ENCODE peak calls at places on chromosome 2, in four cellular contexts. D is K562, M is HepG2, H is A549. R is an unnamed sample.

GRCh38 chr2:171407030-171407707 is 26.6 kb downstream of the METTL8 start:
- DNase-seq in D (no peak), M (no peak), H (no peak), R (peak)

GRCh38 chr2:180376076-180376475 is 369.0 kb upstream of the CWC22 start:
- DNase-seq in D (no peak), M (no peak), H (no peak), R (no peak)

GRCh38 chr2:111697560-111697959 is 186.4 kb downstream of the ANAPC1 start:
- DNase-seq in D (no peak), M (no peak), H (no peak), R (no peak)

GRCh38 chr2:20444993-20445910 is 1.6 kb upstream of the RHOB start:
- DNase-seq in D (no peak), M (no peak), H (no peak), R (no peak)

GRCh38 chr2:55518846-55519167 is 711 bp upstream of the CFAP36 start:
- DNase-seq in D (peak), M (peak), H (no peak), R (no peak)

GRCh38 chr2:108965540-108966299 is 23.3 kb downstream of the EDAR start:
- DNase-seq in D (no peak), M (no peak), H (no peak), R (no peak)

GRCh38 chr2:226552571-226553285 is 246.9 kb downstream of the IRS1 start:
- DNase-seq in D (no peak), M (no peak), H (no peak), R (no peak)

GRCh38 chr2:186887107-186888090 is 38.4 kb upstream of the ZSWIM2 start:
- DNase-seq in D (no peak), M (no peak), H (no peak), R (peak)

GRCh38 chr2:173355866-173356508 is 1.3 kb downstream of the CDCA7 start:
- DNase-seq in D (no peak), M (peak), H (no peak), R (no peak)

GRCh38 chr2:220336771-220337170 is 709.3 kb downstream of the SLC4A3 start:
- DNase-seq in D (no peak), M (no peak), H (no peak), R (no peak)

GRCh38 chr2:207046642-207047213 is 107.4 kb downstream of the CPO start:
- DNase-seq in D (no peak), M (no peak), H (peak), R (no peak)
- TF ChIP-seq HDAC2 in D (no peak), M (no peak), H (no peak), R (no peak)

GRCh38 chr2:113072584-113072983 is 4.8 kb downstream of the IL1F10 start:
- DNase-seq in D (no peak), M (no peak), H (no peak), R (no peak)

GRCh38 chr2:113068706-113069485 is 1.1 kb downstream of the IL1F10 start:
- DNase-seq in D (no peak), M (no peak), H (no peak), R (no peak)

GRCh38 chr2:113069676-113070605 is 2.2 kb downstream of the IL1F10 start:
- DNase-seq in D (no peak), M (no peak), H (no peak), R (no peak)

GRCh38 chr2:113073325-113073834 is 5.6 kb downstream of the IL1F10 start:
- DNase-seq in D (no peak), M (no peak), H (no peak), R (no peak)

GRCh38 chr2:113070606-113070975 is 2.8 kb downstream of the IL1F10 start:
- DNase-seq in D (no peak), M (no peak), H (no peak), R (no peak)
- TF ChIP-seq HDAC2 in D (no peak), M (no peak), H (no peak), R (no peak)

GRCh38 chr2:206063635-206064034 is 22.3 kb downstream of the INO80D start:
- DNase-seq in D (no peak), M (no peak), H (no peak), R (no peak)

GRCh38 chr2:206068207-206068606 is 17.8 kb downstream of the INO80D start:
- DNase-seq in D (no peak), M (no peak), H (no peak), R (no peak)

GRCh38 chr2:206069417-206069816 is 16.6 kb downstream of the INO80D start:
- DNase-seq in D (peak), M (no peak), H (no peak), R (no peak)

GRCh38 chr2:206062724-206063123 is 23.2 kb downstream of the INO80D start:
- DNase-seq in D (no peak), M (no peak), H (no peak), R (no peak)

GRCh38 chr2:206064077-206064476 is 21.9 kb downstream of the INO80D start:
- DNase-seq in D (no peak), M (no peak), H (no peak), R (no peak)
- TF ChIP-seq HDAC2 in D (no peak), M (no peak), H (no peak), R (no peak)

GRCh38 chr2:35343135-35343534 is 1012.4 kb upstream of the CRIM1 start:
- DNase-seq in D (peak), M (no peak), H (peak), R (no peak)
- TF ChIP-seq HDAC2 in D (no peak), M (no peak), H (no peak), R (no peak)

DNA sequence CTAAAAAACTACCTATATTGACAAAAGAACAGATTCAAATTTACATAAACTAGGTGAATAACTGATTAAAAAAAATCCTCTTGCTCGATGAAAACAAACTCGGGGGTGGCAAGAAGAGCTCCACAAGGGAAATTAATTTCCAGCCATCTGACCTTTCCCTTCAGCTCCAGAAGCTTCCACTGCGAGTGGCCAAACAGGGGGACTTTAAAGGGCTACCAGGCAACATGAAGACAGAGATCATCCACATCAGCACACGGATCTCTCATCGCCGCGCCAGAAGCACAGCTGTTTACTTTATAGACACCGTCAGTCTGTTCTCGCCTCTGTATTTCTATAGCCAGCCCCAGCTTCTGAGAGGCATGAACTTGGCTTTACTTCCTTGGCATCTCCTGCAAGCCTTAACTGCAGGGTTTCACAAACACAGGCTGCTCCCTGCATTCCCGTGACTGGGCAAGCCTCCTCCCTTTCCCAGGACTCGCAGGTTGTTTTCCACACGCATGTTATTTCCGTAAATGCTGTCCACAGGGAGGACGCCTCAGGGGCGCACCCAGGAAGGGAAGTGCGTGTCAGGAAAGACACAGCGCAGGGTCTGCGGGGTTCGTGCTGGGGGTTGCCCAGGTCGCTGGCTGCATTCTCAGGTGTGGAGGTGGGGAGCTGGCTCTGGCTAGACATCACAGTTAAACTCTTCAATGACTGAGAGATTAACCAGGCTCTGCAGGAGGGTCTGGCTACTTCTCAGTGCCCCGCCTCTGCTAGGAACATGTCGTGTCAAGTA is 85.0 kb downstream of the USP40 start:
- DNase-seq in D (no peak), M (no peak), H (no peak), R (no peak)
- TF ChIP-seq HDAC2 in D (no peak), M (no peak), H (no peak), R (no peak)

DNA sequence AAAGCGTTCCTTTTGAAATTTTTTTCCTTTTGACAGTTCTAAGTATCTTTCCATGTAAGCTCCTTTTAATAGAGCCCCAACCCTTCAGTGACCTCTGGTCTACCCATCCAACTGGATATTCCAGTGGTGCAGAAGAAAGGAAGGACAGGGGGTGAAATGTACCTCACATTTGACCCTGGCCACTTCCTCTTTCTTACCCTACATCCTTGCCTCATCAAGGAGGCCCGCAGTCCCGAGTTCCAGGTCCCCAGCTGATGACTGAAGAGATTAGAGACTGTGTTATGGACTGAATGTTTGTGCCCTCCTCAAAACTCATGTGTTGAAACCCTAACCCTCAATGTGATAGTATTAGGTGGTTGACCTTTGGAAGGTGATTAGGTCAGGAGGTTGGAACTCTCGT is 158.1 kb downstream of the RBM43 start:
- DNase-seq in D (no peak), M (no peak), H (no peak), R (no peak)
- TF ChIP-seq HDAC2 in D (no peak), M (no peak), H (no peak), R (no peak)

DNA sequence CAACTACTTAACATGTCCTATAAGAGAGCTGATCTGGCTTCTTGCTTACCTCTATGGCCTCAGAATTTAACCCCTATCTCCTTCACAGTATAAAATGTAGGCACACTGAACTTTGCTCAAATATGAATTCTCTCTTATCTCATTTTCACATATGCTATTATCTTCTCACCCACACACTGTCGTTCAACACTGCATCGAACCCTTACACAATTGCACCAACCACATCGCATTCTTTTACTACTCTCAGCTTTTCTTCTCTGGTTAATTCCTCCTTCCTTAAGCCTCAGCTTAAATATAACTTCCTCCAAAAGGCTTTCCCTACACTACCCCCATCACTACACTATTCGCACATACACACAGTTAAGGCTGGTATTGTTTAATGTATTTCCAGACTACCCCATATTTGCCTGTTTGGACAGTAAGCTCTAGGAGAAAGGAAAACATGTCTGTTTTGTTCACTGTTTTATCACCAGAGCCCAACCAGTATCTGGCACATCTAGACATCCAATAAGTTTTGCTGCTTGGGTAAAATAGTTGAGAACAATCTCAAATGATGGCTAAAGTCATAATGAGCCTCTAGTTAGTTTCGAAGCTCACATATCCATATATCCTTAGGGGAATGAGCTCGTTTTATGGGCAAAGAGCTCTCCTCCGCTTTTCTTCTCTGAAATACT is 47.7 kb downstream of the HIBCH start:
- DNase-seq in D (peak), M (no peak), H (no peak), R (no peak)
- TF ChIP-seq HDAC2 in D (peak), M (no peak), H (no peak), R (no peak)

R was measured in GM12878.